ENCODE peak calls at places on chromosomes 2 and 18, in five cellular contexts. One of them, this sample, is unnamed.

GRCh38 chr2:105812180-105813044 is 67.7 kb downstream of the NCK2 start:
- DNase-seq in left lung: no peak
- DNase-seq in neural progenitor cell: peak
- DNase-seq in GM23338: no peak
- DNase-seq in lung: no peak
- DNase-seq in this sample: no peak

GRCh38 chr2:208222351-208222750 is 32.5 kb downstream of the IDH1 start:
- DNase-seq in lung: no peak
- DNase-seq in GM23338: no peak
- DNase-seq in left lung: no peak
- DNase-seq in neural progenitor cell: no peak
- DNase-seq in this sample: no peak

GRCh38 chr2:74481961-74482800 is 617 bp downstream of the CCDC142 start:
- DNase-seq in lung: peak
- DNase-seq in GM23338: peak
- DNase-seq in left lung: peak
- DNase-seq in neural progenitor cell: peak
- DNase-seq in this sample: no peak

GRCh38 chr18:76708036-76708726 is 114.2 kb upstream of the ZNF236 start:
- DNase-seq in GM23338: peak
- DNase-seq in lung: no peak
- DNase-seq in neural progenitor cell: no peak
- DNase-seq in left lung: no peak
- DNase-seq in this sample: no peak

GRCh38 chr2:239722760-239723448 is 302.2 kb downstream of the NDUFA10 start:
- DNase-seq in left lung: no peak
- DNase-seq in neural progenitor cell: no peak
- DNase-seq in GM23338: no peak
- DNase-seq in lung: no peak
- DNase-seq in this sample: no peak

GRCh38 chr18:49722472-49722871 is 90.9 kb downstream of the ACAA2 start:
- DNase-seq in left lung: no peak
- DNase-seq in GM23338: no peak
- DNase-seq in neural progenitor cell: no peak
- DNase-seq in lung: no peak
- DNase-seq in this sample: no peak

GRCh38 chr2:113602869-113603466 is 24.1 kb upstream of the RABL2A start:
- DNase-seq in lung: no peak
- DNase-seq in GM23338: no peak
- DNase-seq in neural progenitor cell: no peak
- DNase-seq in left lung: no peak
- DNase-seq in this sample: no peak

GRCh38 chr2:153872311-153873061 is 764 bp downstream of the GALNT13 start:
- DNase-seq in neural progenitor cell: peak
- DNase-seq in left lung: peak
- DNase-seq in GM23338: peak
- DNase-seq in lung: no peak
- DNase-seq in this sample: no peak

GRCh38 chr2:30055548-30055947 is 91.3 kb upstream of the YPEL5 start:
- DNase-seq in GM23338: no peak
- DNase-seq in left lung: no peak
- DNase-seq in lung: no peak
- DNase-seq in neural progenitor cell: no peak
- DNase-seq in this sample: no peak

GRCh38 chr2:210072922-210073509 is 70.6 kb downstream of the RPE start:
- DNase-seq in GM23338: peak
- DNase-seq in lung: no peak
- DNase-seq in left lung: no peak
- DNase-seq in neural progenitor cell: peak
- DNase-seq in this sample: peak

GRCh38 chr2:235661136-235661535 is 167.3 kb downstream of the AGAP1 start:
- DNase-seq in neural progenitor cell: no peak
- DNase-seq in lung: no peak
- DNase-seq in GM23338: peak
- DNase-seq in left lung: no peak
- DNase-seq in this sample: no peak
- H3K27ac ChIP-seq in neural progenitor cell: no peak
- H3K27ac ChIP-seq in lung: no peak
- H3K27ac ChIP-seq in GM23338: no peak
- H3K27ac ChIP-seq in left lung: no peak
- H3K27ac ChIP-seq in this sample: no peak

GRCh38 chr2:83991992-83992391 is 467.1 kb downstream of the SUCLG1 start:
- DNase-seq in left lung: no peak
- DNase-seq in GM23338: no peak
- DNase-seq in neural progenitor cell: no peak
- DNase-seq in lung: no peak
- DNase-seq in this sample: no peak

GRCh38 chr2:83990601-83991000 is 468.5 kb downstream of the SUCLG1 start:
- DNase-seq in neural progenitor cell: no peak
- DNase-seq in GM23338: no peak
- DNase-seq in left lung: no peak
- DNase-seq in lung: no peak
- DNase-seq in this sample: peak

GRCh38 chr2:83997889-83998288 is 461.2 kb downstream of the SUCLG1 start:
- DNase-seq in neural progenitor cell: no peak
- DNase-seq in GM23338: no peak
- DNase-seq in left lung: no peak
- DNase-seq in lung: no peak
- DNase-seq in this sample: no peak

DNA sequence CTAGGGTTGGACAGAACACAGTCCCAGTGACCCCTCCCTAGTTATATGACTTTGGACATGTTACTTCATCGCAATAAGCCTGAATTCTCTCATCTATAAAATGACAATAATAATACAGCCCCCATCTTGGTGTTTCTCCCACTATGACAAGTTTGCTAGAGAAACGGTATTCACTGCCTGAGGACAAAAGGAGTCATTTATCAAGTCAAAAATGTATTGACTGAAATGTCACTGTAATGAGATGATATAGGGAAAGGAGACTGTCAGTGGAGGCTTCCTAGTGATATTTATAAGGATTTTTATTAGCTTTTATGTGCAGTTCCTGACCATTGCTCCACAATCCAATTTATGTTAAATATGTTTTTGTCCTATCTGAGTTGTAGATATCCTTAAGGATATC is 464.3 kb downstream of the SUCLG1 start:
- DNase-seq in left lung: no peak
- DNase-seq in lung: no peak
- DNase-seq in neural progenitor cell: no peak
- DNase-seq in GM23338: no peak
- DNase-seq in this sample: no peak
- H3K27ac ChIP-seq in left lung: no peak
- H3K27ac ChIP-seq in lung: no peak
- H3K27ac ChIP-seq in neural progenitor cell: no peak
- H3K27ac ChIP-seq in GM23338: no peak
- H3K27ac ChIP-seq in this sample: no peak

GRCh38 chr2:54603796-54604195 is 119.7 kb upstream of the EML6 start:
- DNase-seq in neural progenitor cell: no peak
- DNase-seq in GM23338: no peak
- DNase-seq in left lung: no peak
- DNase-seq in lung: no peak
- DNase-seq in this sample: no peak

GRCh38 chr2:54604771-54605350 is 118.6 kb upstream of the EML6 start:
- DNase-seq in GM23338: no peak
- DNase-seq in lung: no peak
- DNase-seq in left lung: no peak
- DNase-seq in neural progenitor cell: peak
- DNase-seq in this sample: no peak

GRCh38 chr2:54608224-54608623 is 115.2 kb upstream of the EML6 start:
- DNase-seq in neural progenitor cell: no peak
- DNase-seq in lung: no peak
- DNase-seq in left lung: no peak
- DNase-seq in GM23338: no peak
- DNase-seq in this sample: no peak

GRCh38 chr2:54606393-54606973 is 117.0 kb upstream of the EML6 start:
- DNase-seq in neural progenitor cell: no peak
- DNase-seq in lung: no peak
- DNase-seq in GM23338: no peak
- DNase-seq in left lung: no peak
- DNase-seq in this sample: no peak

DNA sequence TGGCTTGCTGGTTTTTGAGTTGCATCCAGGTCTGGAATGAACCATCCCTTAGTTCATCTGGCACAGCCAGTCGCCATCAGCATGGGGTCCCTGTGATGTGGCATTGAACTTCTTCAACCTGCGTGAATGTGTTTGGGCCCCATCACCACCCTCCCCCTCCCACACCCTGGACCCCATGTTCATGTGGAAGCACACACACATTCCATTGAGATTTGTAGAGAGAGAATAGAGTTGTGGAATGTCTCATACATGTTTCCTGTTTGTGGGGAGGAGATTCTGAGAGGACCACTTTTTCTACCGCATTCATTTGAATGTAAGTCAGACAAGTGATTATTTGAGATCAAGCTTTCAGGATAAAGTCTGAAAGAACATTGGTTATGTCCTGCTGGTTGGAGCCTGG is 117.6 kb upstream of the EML6 start:
- DNase-seq in GM23338: no peak
- DNase-seq in neural progenitor cell: no peak
- DNase-seq in lung: no peak
- DNase-seq in left lung: no peak
- DNase-seq in this sample: no peak
- H3K27ac ChIP-seq in GM23338: peak
- H3K27ac ChIP-seq in neural progenitor cell: no peak
- H3K27ac ChIP-seq in lung: peak
- H3K27ac ChIP-seq in left lung: peak
- H3K27ac ChIP-seq in this sample: no peak

GRCh38 chr2:159224061-159224813 is 62.3 kb downstream of the WDSUB1 start:
- DNase-seq in lung: no peak
- DNase-seq in neural progenitor cell: no peak
- DNase-seq in left lung: no peak
- DNase-seq in GM23338: no peak
- DNase-seq in this sample: no peak

GRCh38 chr2:159227467-159227866 is 59.0 kb downstream of the WDSUB1 start:
- DNase-seq in neural progenitor cell: no peak
- DNase-seq in lung: no peak
- DNase-seq in left lung: no peak
- DNase-seq in GM23338: no peak
- DNase-seq in this sample: no peak

GRCh38 chr2:159226608-159227007 is 59.9 kb downstream of the WDSUB1 start:
- DNase-seq in left lung: no peak
- DNase-seq in neural progenitor cell: no peak
- DNase-seq in GM23338: no peak
- DNase-seq in lung: no peak
- DNase-seq in this sample: no peak

GRCh38 chr2:159225025-159226016 is 61.2 kb downstream of the WDSUB1 start:
- DNase-seq in lung: no peak
- DNase-seq in GM23338: no peak
- DNase-seq in left lung: no peak
- DNase-seq in neural progenitor cell: peak
- DNase-seq in this sample: no peak

DNA sequence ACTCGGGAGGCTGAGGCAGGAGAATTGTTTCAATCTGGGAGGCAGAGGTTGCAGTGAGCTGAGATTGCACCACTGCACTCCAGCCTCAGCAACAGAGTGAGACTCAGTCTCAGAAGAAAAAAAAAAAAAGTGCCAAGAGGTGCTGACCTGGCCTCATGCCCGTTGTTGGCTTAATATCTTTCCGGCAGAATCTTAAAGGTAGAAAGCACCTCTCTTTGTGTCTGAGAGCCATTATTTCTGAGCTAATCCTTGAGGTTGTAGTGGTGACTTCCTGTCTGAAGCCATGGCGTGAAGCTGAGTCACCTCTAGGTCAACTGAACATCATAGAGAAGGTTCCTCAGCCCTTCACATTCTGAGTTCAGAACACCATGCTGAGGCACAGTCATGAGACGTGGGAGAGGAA is 60.4 kb downstream of the WDSUB1 start:
- DNase-seq in GM23338: no peak
- DNase-seq in left lung: no peak
- DNase-seq in lung: peak
- DNase-seq in neural progenitor cell: no peak
- DNase-seq in this sample: no peak
- H3K27ac ChIP-seq in GM23338: no peak
- H3K27ac ChIP-seq in left lung: peak
- H3K27ac ChIP-seq in lung: peak
- H3K27ac ChIP-seq in neural progenitor cell: no peak
- H3K27ac ChIP-seq in this sample: no peak

GRCh38 chr2:42317945-42318344 is 43.1 kb downstream of the COX7A2L start:
- DNase-seq in left lung: no peak
- DNase-seq in GM23338: no peak
- DNase-seq in lung: no peak
- DNase-seq in neural progenitor cell: no peak
- DNase-seq in this sample: peak
- H3K27ac ChIP-seq in left lung: no peak
- H3K27ac ChIP-seq in GM23338: no peak
- H3K27ac ChIP-seq in lung: no peak
- H3K27ac ChIP-seq in neural progenitor cell: no peak
- H3K27ac ChIP-seq in this sample: peak

GRCh38 chr2:20818820-20819219 is 4.1 kb downstream of the LDAH start:
- DNase-seq in left lung: no peak
- DNase-seq in neural progenitor cell: no peak
- DNase-seq in GM23338: no peak
- DNase-seq in lung: no peak
- DNase-seq in this sample: no peak
- H3K27ac ChIP-seq in left lung: no peak
- H3K27ac ChIP-seq in neural progenitor cell: no peak
- H3K27ac ChIP-seq in GM23338: no peak
- H3K27ac ChIP-seq in lung: no peak
- H3K27ac ChIP-seq in this sample: no peak

DNA sequence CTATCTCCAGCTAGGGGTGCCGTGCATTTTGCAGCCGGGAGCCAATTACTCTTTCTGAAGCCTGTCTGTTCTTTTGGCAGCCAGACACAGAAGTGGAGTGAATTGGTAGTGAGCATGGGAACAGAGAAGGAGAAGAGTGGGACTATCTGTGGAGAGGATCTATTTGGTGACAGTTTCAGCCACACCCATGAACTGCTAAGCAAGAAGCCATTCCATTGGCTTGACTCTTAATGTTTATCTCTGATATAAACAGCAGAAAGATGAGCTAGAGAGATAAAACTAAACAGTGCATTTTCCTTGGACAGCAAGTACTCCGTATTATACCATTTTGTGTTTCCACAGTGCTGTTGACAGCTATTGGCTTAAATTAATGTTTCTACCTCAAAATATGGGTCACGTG is 259.6 kb upstream of the THUMPD2 start:
- DNase-seq in left lung: no peak
- DNase-seq in lung: no peak
- DNase-seq in neural progenitor cell: no peak
- DNase-seq in GM23338: no peak
- DNase-seq in this sample: no peak
- H3K27ac ChIP-seq in left lung: no peak
- H3K27ac ChIP-seq in lung: no peak
- H3K27ac ChIP-seq in neural progenitor cell: no peak
- H3K27ac ChIP-seq in GM23338: no peak
- H3K27ac ChIP-seq in this sample: no peak

This sample was measured in A673.